ENCODE peak calls at places on chromosome 1, in seven cellular contexts. K is erythroblast; Q is SK-MEL-5; F is ecto neural progenitor cell; Y is CD4-positive, alpha-beta T cell; D is mucosa of descending colon; L is ELR. X is an unnamed sample.

GRCh38 chr1:227401562-227402342 is 83.5 kb upstream of the CDC42BPA start:
- DNase-seq in K (no peak), Q (no peak), F (no peak), Y (no peak), D (no peak), L (no peak), X (no peak)

GRCh38 chr1:84611091-84611490 is 36.9 kb upstream of the CTBS start:
- DNase-seq in K (no peak), Q (no peak), F (no peak), Y (no peak), D (no peak), L (no peak), X (no peak)

GRCh38 chr1:17070163-17070525 is 16.3 kb upstream of the SDHB start:
- DNase-seq in K (no peak), Q (no peak), F (no peak), Y (no peak), D (no peak), L (no peak), X (no peak)

GRCh38 chr1:186442651-186443114 is 18.2 kb downstream of the PDC start:
- DNase-seq in K (peak), Q (no peak), F (no peak), Y (no peak), D (no peak), L (peak), X (no peak)

GRCh38 chr1:69038379-69038778 is 529.3 kb upstream of the LRRC7 start:
- DNase-seq in K (no peak), Q (no peak), F (no peak), Y (no peak), D (no peak), L (no peak), X (no peak)

GRCh38 chr1:161727343-161727924 is 6.1 kb downstream of the FCRLB start:
- DNase-seq in K (peak), Q (peak), F (no peak), Y (peak), D (peak), L (peak), X (peak)

GRCh38 chr1:230352537-230352936 is 73.6 kb downstream of the PGBD5 start:
- DNase-seq in K (no peak), Q (no peak), F (no peak), Y (no peak), D (no peak), L (no peak), X (no peak)

GRCh38 chr1:119007672-119008482 is 19.7 kb upstream of the TBX15 start:
- DNase-seq in K (no peak), Q (no peak), F (peak), Y (no peak), D (no peak), L (no peak), X (no peak)

GRCh38 chr1:38815903-38816627 is 43.5 kb downstream of the RRAGC start:
- DNase-seq in K (peak), Q (no peak), F (peak), Y (no peak), D (no peak), L (no peak), X (no peak)

GRCh38 chr1:187476671-187477070 is 647.9 kb downstream of the PLA2G4A start:
- DNase-seq in K (no peak), Q (peak), F (no peak), Y (no peak), D (no peak), L (peak), X (no peak)

GRCh38 chr1:19765623-19766022 is 34.1 kb downstream of the TMCO4 start:
- DNase-seq in K (no peak), Q (peak), F (no peak), Y (no peak), D (no peak), L (peak), X (peak)